ENCODE peak calls at places on chromosomes 13 and 19, in seven cellular contexts. P is endothelial cell; V is HepG2; O is activated gamma-delta T cell treated with anti-CD3 and anti-CD28 coated beads, Interleukin-2, amount 50 U/mL, for 16 hours; Z is T-helper 9 cell; K is activated effector memory CD4-positive, alpha-beta T cell treated with anti-CD3 and anti-CD28 coated beads, Interleukin-2, amount 50 U/mL, for 16 hours; Y is epithelial cell of esophagus. B is an unnamed sample.

GRCh38 chr19:46944918-46945628 is 74.6 kb upstream of the NPAS1 start:
- DNase-seq in P (no peak), V (no peak), O (no peak), Z (no peak), K (no peak), Y (no peak), B (no peak)

GRCh38 chr19:1618157-1619093 is 13.2 kb upstream of the UQCR11 start:
- DNase-seq in P (peak; percentile 29), V (peak; percentile 41), O (no peak), Z (no peak), K (peak; percentile 69), Y (peak; percentile 37), B (peak; percentile 64)

GRCh38 chr19:23474761-23475160 is 79.5 kb upstream of the ZNF91 start:
- DNase-seq in P (no peak), V (no peak), O (no peak), Z (no peak), K (no peak), Y (no peak), B (no peak)

GRCh38 chr19:55032170-55032569 is 5.9 kb downstream of the GP6 start:
- DNase-seq in P (no peak), V (no peak), O (no peak), Z (no peak), K (no peak), Y (no peak), B (no peak)

GRCh38 chr13:20609145-20609544 is 42.2 kb downstream of the IFT88 start:
- DNase-seq in P (no peak), V (no peak), O (no peak), Z (no peak), K (no peak), Y (peak; percentile 87), B (no peak)

GRCh38 chr13:82693607-82694006 is 1188.7 kb downstream of the SLITRK1 start:
- DNase-seq in P (no peak), V (no peak), O (no peak), Z (no peak), K (no peak), Y (no peak), B (no peak)

GRCh38 chr13:109159650-109160309 is 530.4 kb downstream of the MYO16 start:
- DNase-seq in P (no peak), V (no peak), O (no peak), Z (no peak), K (no peak), Y (no peak), B (no peak)

GRCh38 chr19:5539431-5539833 is 28.3 kb downstream of the TINCR start:
- DNase-seq in P (no peak), V (no peak), O (no peak), Z (no peak), K (no peak), Y (no peak), B (no peak)

GRCh38 chr13:49304763-49305695 is 57.3 kb downstream of the CDADC1 start:
- DNase-seq in P (no peak), V (no peak), O (no peak), Z (no peak), K (no peak), Y (no peak), B (no peak)